ENCODE peak calls at places on chromosomes 12 and 14, in six cellular contexts. One of them, this sample, is unnamed. For H3K4me1 and H3K36me3, the result is how much of the 10 kb centered on the place peaks cover.

GRCh38 chr12:96020314-96021003 is 14.9 kb downstream of the LTA4H start:
- DNase-seq in body of pancreas: no peak
- DNase-seq in left ventricle myocardium inferior: no peak
- DNase-seq in naive thymus-derived CD4-positive, alpha-beta T cell: no peak
- DNase-seq in spleen: no peak
- DNase-seq in NT2/D1: no peak
- DNase-seq in this sample: no peak

GRCh38 chr12:131673519-131674265 is 37.2 kb upstream of the SFSWAP start:
- DNase-seq in spleen: peak
- DNase-seq in left ventricle myocardium inferior: no peak
- DNase-seq in body of pancreas: no peak
- DNase-seq in NT2/D1: no peak
- DNase-seq in naive thymus-derived CD4-positive, alpha-beta T cell: no peak
- DNase-seq in this sample: no peak

GRCh38 chr14:103391048-103391447 is 5.8 kb downstream of the MARK3 start:
- DNase-seq in body of pancreas: no peak
- DNase-seq in left ventricle myocardium inferior: no peak
- DNase-seq in naive thymus-derived CD4-positive, alpha-beta T cell: peak
- DNase-seq in spleen: no peak
- DNase-seq in NT2/D1: no peak
- DNase-seq in this sample: peak

GRCh38 chr12:19657401-19657800 is 218.1 kb downstream of the AEBP2 start:
- DNase-seq in naive thymus-derived CD4-positive, alpha-beta T cell: no peak
- DNase-seq in left ventricle myocardium inferior: no peak
- DNase-seq in body of pancreas: no peak
- DNase-seq in spleen: no peak
- DNase-seq in NT2/D1: no peak
- DNase-seq in this sample: no peak

GRCh38 chr12:29287622-29288021 is 93.3 kb downstream of the ERGIC2 start:
- DNase-seq in naive thymus-derived CD4-positive, alpha-beta T cell: no peak
- DNase-seq in NT2/D1: no peak
- DNase-seq in body of pancreas: no peak
- DNase-seq in left ventricle myocardium inferior: no peak
- DNase-seq in spleen: no peak
- DNase-seq in this sample: no peak

GRCh38 chr12:19778111-19778688 is 338.9 kb downstream of the AEBP2 start:
- DNase-seq in spleen: no peak
- DNase-seq in body of pancreas: no peak
- DNase-seq in naive thymus-derived CD4-positive, alpha-beta T cell: no peak
- DNase-seq in left ventricle myocardium inferior: no peak
- DNase-seq in NT2/D1: no peak
- DNase-seq in this sample: no peak

GRCh38 chr12:115322275-115322674 is 638.3 kb upstream of the TBX3 start:
- DNase-seq in body of pancreas: no peak
- DNase-seq in naive thymus-derived CD4-positive, alpha-beta T cell: no peak
- DNase-seq in NT2/D1: no peak
- DNase-seq in spleen: no peak
- DNase-seq in left ventricle myocardium inferior: no peak
- DNase-seq in this sample: no peak

GRCh38 chr14:103111297-103111981 is 11.8 kb upstream of the TNFAIP2 start:
- DNase-seq in naive thymus-derived CD4-positive, alpha-beta T cell: no peak
- DNase-seq in NT2/D1: no peak
- DNase-seq in spleen: no peak
- DNase-seq in body of pancreas: peak
- DNase-seq in left ventricle myocardium inferior: no peak
- DNase-seq in this sample: no peak

GRCh38 chr12:70535896-70536374 is 101.3 kb downstream of the PTPRB start:
- DNase-seq in body of pancreas: no peak
- DNase-seq in naive thymus-derived CD4-positive, alpha-beta T cell: no peak
- DNase-seq in NT2/D1: no peak
- DNase-seq in spleen: no peak
- DNase-seq in left ventricle myocardium inferior: no peak
- DNase-seq in this sample: no peak

GRCh38 chr14:39023939-39024871 is 78.8 kb downstream of the SEC23A start:
- DNase-seq in body of pancreas: no peak
- DNase-seq in left ventricle myocardium inferior: no peak
- DNase-seq in spleen: no peak
- DNase-seq in NT2/D1: no peak
- DNase-seq in naive thymus-derived CD4-positive, alpha-beta T cell: no peak
- DNase-seq in this sample: no peak

GRCh38 chr12:114955414-114956014 is 271.5 kb upstream of the TBX3 start:
- DNase-seq in body of pancreas: no peak
- DNase-seq in spleen: no peak
- DNase-seq in naive thymus-derived CD4-positive, alpha-beta T cell: no peak
- DNase-seq in left ventricle myocardium inferior: no peak
- DNase-seq in NT2/D1: no peak
- DNase-seq in this sample: no peak

GRCh38 chr14:61569783-61570182 is 125.5 kb upstream of the HIF1A start:
- DNase-seq in left ventricle myocardium inferior: peak
- DNase-seq in NT2/D1: no peak
- DNase-seq in naive thymus-derived CD4-positive, alpha-beta T cell: peak
- DNase-seq in body of pancreas: no peak
- DNase-seq in spleen: peak
- DNase-seq in this sample: no peak

GRCh38 chr14:23008836-23009235 is 1.1 kb downstream of the C14orf93 start:
- DNase-seq in spleen: no peak
- DNase-seq in body of pancreas: no peak
- DNase-seq in NT2/D1: no peak
- DNase-seq in left ventricle myocardium inferior: no peak
- DNase-seq in naive thymus-derived CD4-positive, alpha-beta T cell: no peak
- DNase-seq in this sample: no peak

GRCh38 chr14:24795406-24795805 is 161.4 kb upstream of the GZMB start:
- DNase-seq in body of pancreas: no peak
- DNase-seq in left ventricle myocardium inferior: no peak
- DNase-seq in spleen: no peak
- DNase-seq in naive thymus-derived CD4-positive, alpha-beta T cell: no peak
- DNase-seq in NT2/D1: no peak
- DNase-seq in this sample: no peak

GRCh38 chr12:98645572-98646067 is 530 bp downstream of the APAF1 start:
- DNase-seq in NT2/D1: no peak
- DNase-seq in naive thymus-derived CD4-positive, alpha-beta T cell: peak
- DNase-seq in left ventricle myocardium inferior: no peak
- DNase-seq in body of pancreas: no peak
- DNase-seq in spleen: no peak
- DNase-seq in this sample: peak

GRCh38 chr12:80708535-80709328 is 1.3 kb downstream of the MYF6 start:
- DNase-seq in left ventricle myocardium inferior: no peak
- DNase-seq in body of pancreas: no peak
- DNase-seq in spleen: no peak
- DNase-seq in naive thymus-derived CD4-positive, alpha-beta T cell: no peak
- DNase-seq in NT2/D1: no peak
- DNase-seq in this sample: no peak

GRCh38 chr14:65359503-65359902 is 53.0 kb upstream of the FUT8 start:
- DNase-seq in body of pancreas: no peak
- DNase-seq in left ventricle myocardium inferior: no peak
- DNase-seq in spleen: no peak
- DNase-seq in naive thymus-derived CD4-positive, alpha-beta T cell: no peak
- DNase-seq in NT2/D1: no peak
- DNase-seq in this sample: no peak

GRCh38 chr14:99966912-99967311 is 98.3 kb upstream of the EVL start:
- DNase-seq in spleen: no peak
- DNase-seq in left ventricle myocardium inferior: no peak
- DNase-seq in body of pancreas: no peak
- DNase-seq in naive thymus-derived CD4-positive, alpha-beta T cell: no peak
- DNase-seq in NT2/D1: no peak
- DNase-seq in this sample: no peak

GRCh38 chr12:100403446-100403845 is 46.6 kb downstream of the SLC17A8 start:
- DNase-seq in left ventricle myocardium inferior: no peak
- DNase-seq in NT2/D1: no peak
- DNase-seq in naive thymus-derived CD4-positive, alpha-beta T cell: no peak
- DNase-seq in spleen: no peak
- DNase-seq in body of pancreas: no peak
- DNase-seq in this sample: no peak

GRCh38 chr12:62657363-62657632 is 190.7 kb downstream of the MON2 start:
- DNase-seq in naive thymus-derived CD4-positive, alpha-beta T cell: no peak
- DNase-seq in NT2/D1: no peak
- DNase-seq in spleen: no peak
- DNase-seq in body of pancreas: no peak
- DNase-seq in left ventricle myocardium inferior: no peak
- DNase-seq in this sample: no peak

GRCh38 chr12:112824701-112825100 is 33.2 kb downstream of the RPH3A start:
- DNase-seq in body of pancreas: no peak
- DNase-seq in left ventricle myocardium inferior: no peak
- DNase-seq in NT2/D1: no peak
- DNase-seq in naive thymus-derived CD4-positive, alpha-beta T cell: no peak
- DNase-seq in spleen: no peak
- DNase-seq in this sample: no peak

GRCh38 chr12:109932878-109933503 is 32.9 kb downstream of the TCHP start:
- DNase-seq in spleen: no peak
- DNase-seq in left ventricle myocardium inferior: peak
- DNase-seq in naive thymus-derived CD4-positive, alpha-beta T cell: no peak
- DNase-seq in body of pancreas: peak
- DNase-seq in NT2/D1: no peak
- DNase-seq in this sample: no peak

GRCh38 chr14:25009891-25010290 is 40.1 kb downstream of the STXBP6 start:
- DNase-seq in body of pancreas: no peak
- DNase-seq in NT2/D1: peak
- DNase-seq in naive thymus-derived CD4-positive, alpha-beta T cell: no peak
- DNase-seq in left ventricle myocardium inferior: no peak
- DNase-seq in spleen: no peak
- DNase-seq in this sample: no peak

DNA sequence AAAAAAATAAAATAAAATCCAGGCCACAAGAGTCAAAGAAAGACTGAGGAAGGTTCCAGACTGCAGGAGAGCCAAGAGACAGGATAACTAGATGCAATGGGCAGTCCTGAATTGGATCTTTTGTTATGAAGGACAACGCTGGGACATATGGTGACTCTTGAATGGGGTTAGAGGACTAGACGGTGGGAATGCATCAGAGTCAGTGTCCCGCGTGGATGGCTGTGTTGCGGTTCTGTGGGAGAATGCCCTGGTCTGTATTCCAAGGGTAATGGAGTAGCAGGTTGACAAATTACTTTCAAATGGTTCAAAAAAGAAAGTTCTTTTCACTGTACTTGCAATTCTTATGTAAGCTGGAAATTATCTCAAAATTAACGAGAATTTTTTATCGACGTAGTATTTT is 20.1 kb downstream of the SSH1 start:
- DNase-seq in body of pancreas: no peak
- DNase-seq in spleen: no peak
- DNase-seq in left ventricle myocardium inferior: no peak
- DNase-seq in NT2/D1: no peak
- DNase-seq in naive thymus-derived CD4-positive, alpha-beta T cell: no peak
- DNase-seq in this sample: no peak
- H3K4me1 ChIP-seq in body of pancreas: half or more
- H3K4me1 ChIP-seq in spleen: half or more
- H3K4me1 ChIP-seq in left ventricle myocardium inferior: half or more
- H3K4me1 ChIP-seq in NT2/D1: under half
- H3K4me1 ChIP-seq in naive thymus-derived CD4-positive, alpha-beta T cell: under half
- H3K4me1 ChIP-seq in this sample: under half

GRCh38 chr14:75430106-75430505 is 2.3 kb downstream of the JDP2 start:
- DNase-seq in spleen: no peak
- DNase-seq in NT2/D1: no peak
- DNase-seq in body of pancreas: no peak
- DNase-seq in naive thymus-derived CD4-positive, alpha-beta T cell: no peak
- DNase-seq in left ventricle myocardium inferior: no peak
- DNase-seq in this sample: no peak

GRCh38 chr14:75431827-75432226 is 4.0 kb downstream of the JDP2 start:
- DNase-seq in spleen: no peak
- DNase-seq in naive thymus-derived CD4-positive, alpha-beta T cell: no peak
- DNase-seq in body of pancreas: no peak
- DNase-seq in NT2/D1: no peak
- DNase-seq in left ventricle myocardium inferior: no peak
- DNase-seq in this sample: no peak

GRCh38 chr14:75429562-75429961 is 1.7 kb downstream of the JDP2 start:
- DNase-seq in naive thymus-derived CD4-positive, alpha-beta T cell: no peak
- DNase-seq in NT2/D1: no peak
- DNase-seq in body of pancreas: no peak
- DNase-seq in spleen: no peak
- DNase-seq in left ventricle myocardium inferior: no peak
- DNase-seq in this sample: no peak

GRCh38 chr14:75431011-75431410 is 3.2 kb downstream of the JDP2 start:
- DNase-seq in body of pancreas: no peak
- DNase-seq in spleen: no peak
- DNase-seq in left ventricle myocardium inferior: no peak
- DNase-seq in NT2/D1: no peak
- DNase-seq in naive thymus-derived CD4-positive, alpha-beta T cell: no peak
- DNase-seq in this sample: no peak

DNA sequence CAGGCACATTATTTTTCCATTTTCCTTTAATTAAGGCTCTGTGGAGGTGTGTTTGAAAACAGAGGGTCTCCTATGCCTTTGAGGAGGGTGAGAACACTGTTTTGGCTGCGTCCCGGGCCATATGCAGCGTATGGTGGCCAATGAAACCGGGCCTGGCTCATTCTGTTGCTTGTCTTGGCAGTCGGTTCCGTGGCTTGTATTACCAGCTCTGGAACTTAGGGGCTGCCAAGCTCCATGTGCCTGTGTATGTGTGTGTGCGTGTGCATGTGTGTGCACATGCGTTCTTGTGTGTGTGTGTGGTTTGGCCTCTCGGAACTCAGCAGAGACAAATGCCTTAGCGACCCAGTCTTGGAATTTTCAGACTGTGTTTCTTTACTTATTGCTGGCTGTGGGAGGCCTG is 2.7 kb downstream of the JDP2 start:
- DNase-seq in left ventricle myocardium inferior: peak
- DNase-seq in spleen: no peak
- DNase-seq in NT2/D1: no peak
- DNase-seq in naive thymus-derived CD4-positive, alpha-beta T cell: no peak
- DNase-seq in body of pancreas: peak
- DNase-seq in this sample: no peak
- H3K4me3 ChIP-seq in left ventricle myocardium inferior: peak
- H3K4me3 ChIP-seq in spleen: peak
- H3K4me3 ChIP-seq in NT2/D1: no peak
- H3K4me3 ChIP-seq in naive thymus-derived CD4-positive, alpha-beta T cell: no peak
- H3K4me3 ChIP-seq in body of pancreas: no peak
- H3K4me3 ChIP-seq in this sample: no peak

GRCh38 chr14:64212666-64213065 is 81.5 kb downstream of the ESR2 start:
- DNase-seq in left ventricle myocardium inferior: no peak
- DNase-seq in naive thymus-derived CD4-positive, alpha-beta T cell: no peak
- DNase-seq in spleen: no peak
- DNase-seq in body of pancreas: no peak
- DNase-seq in NT2/D1: no peak
- DNase-seq in this sample: no peak

GRCh38 chr14:64213853-64214570 is 80.2 kb downstream of the ESR2 start:
- DNase-seq in left ventricle myocardium inferior: no peak
- DNase-seq in NT2/D1: no peak
- DNase-seq in body of pancreas: no peak
- DNase-seq in spleen: no peak
- DNase-seq in naive thymus-derived CD4-positive, alpha-beta T cell: no peak
- DNase-seq in this sample: no peak

GRCh38 chr14:64210211-64210610 is 84.0 kb downstream of the ESR2 start:
- DNase-seq in left ventricle myocardium inferior: no peak
- DNase-seq in spleen: no peak
- DNase-seq in NT2/D1: no peak
- DNase-seq in naive thymus-derived CD4-positive, alpha-beta T cell: no peak
- DNase-seq in body of pancreas: no peak
- DNase-seq in this sample: no peak

GRCh38 chr14:64215274-64215673 is 78.9 kb downstream of the ESR2 start:
- DNase-seq in spleen: no peak
- DNase-seq in body of pancreas: no peak
- DNase-seq in NT2/D1: no peak
- DNase-seq in left ventricle myocardium inferior: no peak
- DNase-seq in naive thymus-derived CD4-positive, alpha-beta T cell: no peak
- DNase-seq in this sample: no peak

GRCh38 chr14:64213079-64213478 is 81.1 kb downstream of the ESR2 start:
- DNase-seq in NT2/D1: no peak
- DNase-seq in left ventricle myocardium inferior: no peak
- DNase-seq in spleen: no peak
- DNase-seq in naive thymus-derived CD4-positive, alpha-beta T cell: no peak
- DNase-seq in body of pancreas: no peak
- DNase-seq in this sample: no peak
- H3K36me3 ChIP-seq in NT2/D1: half or more
- H3K36me3 ChIP-seq in left ventricle myocardium inferior: half or more
- H3K36me3 ChIP-seq in spleen: under half
- H3K36me3 ChIP-seq in naive thymus-derived CD4-positive, alpha-beta T cell: under half
- H3K36me3 ChIP-seq in body of pancreas: under half
- H3K36me3 ChIP-seq in this sample: under half

GRCh38 chr14:73749706-73750105 is 35.5 kb upstream of the PNMA1 start:
- DNase-seq in left ventricle myocardium inferior: no peak
- DNase-seq in body of pancreas: no peak
- DNase-seq in spleen: peak
- DNase-seq in naive thymus-derived CD4-positive, alpha-beta T cell: no peak
- DNase-seq in NT2/D1: no peak
- DNase-seq in this sample: no peak
- H3K4me1 ChIP-seq in left ventricle myocardium inferior: half or more
- H3K4me1 ChIP-seq in body of pancreas: half or more
- H3K4me1 ChIP-seq in spleen: half or more
- H3K4me1 ChIP-seq in naive thymus-derived CD4-positive, alpha-beta T cell: half or more
- H3K4me1 ChIP-seq in NT2/D1: under half
- H3K4me1 ChIP-seq in this sample: under half

This sample was measured in HAP-1.